ENCODE peak calls at places on chromosomes 13 and 19, in ten cellular contexts. X is heart right ventricle; Y is hippocampal formation; W is H54; H is nucleus accumbens; B is activated naive CD4-positive, alpha-beta T cell treated with anti-CD3 and anti-CD28 coated beads, Interleukin-2, amount 50 U/mL, for 16 hours; P is T-helper 2 cell; Z is GM04503; G is left kidney; A is fibroblast of the aortic adventitia. T is an unnamed sample.

GRCh38 chr19:1251503-1252220 is 3.3 kb downstream of the MIDN start:
- DNase-seq in X (no peak), Y (peak), W (peak), H (peak), B (no peak), P (no peak), Z (no peak), G (peak), A (peak), T (no peak)

GRCh38 chr13:35927554-35927953 is 203.6 kb downstream of the DCLK1 start:
- DNase-seq in X (peak), Y (no peak), W (peak), H (no peak), B (no peak), P (no peak), Z (peak), G (no peak), A (peak), T (no peak)

GRCh38 chr13:45538382-45538781 is 73.6 kb downstream of the COG3 start:
- DNase-seq in X (no peak), Y (no peak), W (no peak), H (no peak), B (no peak), P (no peak), Z (no peak), G (peak), A (no peak), T (no peak)

GRCh38 chr19:19115954-19116353 is 22.3 kb downstream of the TMEM161A start:
- DNase-seq in X (no peak), Y (no peak), W (peak), H (no peak), B (peak), P (no peak), Z (no peak), G (no peak), A (peak), T (peak)

GRCh38 chr13:111202745-111203144 is 87.6 kb downstream of the ARHGEF7 start:
- DNase-seq in X (peak), Y (no peak), W (peak), H (no peak), B (no peak), P (no peak), Z (peak), G (peak), A (peak), T (peak)

GRCh38 chr13:84279166-84279565 is 396.9 kb upstream of the SLITRK1 start:
- DNase-seq in X (no peak), Y (no peak), W (no peak), H (no peak), B (no peak), P (no peak), Z (no peak), G (no peak), A (no peak), T (no peak)

GRCh38 chr13:42272776-42273175 is 824 bp downstream of the AKAP11 start:
- DNase-seq in X (no peak), Y (no peak), W (no peak), H (no peak), B (no peak), P (no peak), Z (no peak), G (no peak), A (peak), T (no peak)

GRCh38 chr19:14530505-14530904 is 1.1 kb downstream of the TECR start:
- DNase-seq in X (no peak), Y (no peak), W (no peak), H (no peak), B (no peak), P (no peak), Z (no peak), G (no peak), A (no peak), T (no peak)

GRCh38 chr13:28494537-28494860 is 429 bp downstream of the FLT1 start:
- DNase-seq in X (no peak), Y (no peak), W (no peak), H (no peak), B (no peak), P (no peak), Z (no peak), G (peak), A (no peak), T (no peak)

GRCh38 chr13:46668302-46668720 is 115.3 kb downstream of the LRCH1 start:
- DNase-seq in X (peak), Y (peak), W (no peak), H (peak), B (no peak), P (no peak), Z (peak), G (peak), A (peak), T (no peak)

GRCh38 chr19:54096642-54097106 is 3.9 kb downstream of the OSCAR start:
- DNase-seq in X (no peak), Y (no peak), W (no peak), H (no peak), B (no peak), P (no peak), Z (peak), G (peak), A (peak), T (peak)

GRCh38 chr19:13051581-13052165 is 51.0 kb downstream of the LYL1 start:
- DNase-seq in X (no peak), Y (no peak), W (no peak), H (no peak), B (peak), P (no peak), Z (no peak), G (peak), A (no peak), T (peak)

GRCh38 chr13:35702316-35702715 is 225.8 kb upstream of the MAB21L1 start:
- DNase-seq in X (no peak), Y (no peak), W (no peak), H (no peak), B (no peak), P (no peak), Z (no peak), G (no peak), A (no peak), T (no peak)

GRCh38 chr13:33550885-33551284 is 265.3 kb upstream of the STARD13 start:
- DNase-seq in X (no peak), Y (no peak), W (no peak), H (no peak), B (no peak), P (no peak), Z (no peak), G (no peak), A (no peak), T (no peak)

GRCh38 chr13:95509521-95510315 is 42.8 kb upstream of the CLDN10 start:
- DNase-seq in X (no peak), Y (no peak), W (peak), H (no peak), B (no peak), P (no peak), Z (no peak), G (no peak), A (peak), T (no peak)

GRCh38 chr13:88000239-88000638 is 329.1 kb downstream of the SLITRK5 start:
- DNase-seq in X (no peak), Y (no peak), W (no peak), H (no peak), B (no peak), P (no peak), Z (no peak), G (no peak), A (no peak), T (no peak)

GRCh38 chr19:55372316-55373081 is 2.2 kb upstream of the IL11 start:
- DNase-seq in X (no peak), Y (no peak), W (peak), H (no peak), B (no peak), P (no peak), Z (no peak), G (peak), A (peak), T (no peak)